ENCODE peak calls at places on chromosomes 6 and 20, in ten cellular contexts. S is H1, F is PC-3, V is fibroblast of lung, O is SK-N-SH, M is IMR-90, X is K562, E is GM23338, Y is OCI-LY7, B is hepatocyte. H is an unnamed sample. For H4K20me1, the result is how much of the 10 kb centered on the place peaks cover.

GRCh38 chr6:2872417-2873358 is 30.4 kb downstream of the SERPINB9 start:
- DNase-seq in S (no peak), F (no peak), V (no peak), O (no peak), M (no peak), X (no peak), E (no peak), Y (no peak), B (no peak), H (no peak)

GRCh38 chr6:12436683-12437082 is 146.5 kb downstream of the EDN1 start:
- DNase-seq in S (no peak), F (no peak), V (no peak), O (no peak), M (no peak), X (no peak), E (no peak), Y (no peak), B (peak), H (no peak)

GRCh38 chr6:105757512-105758200 is 328.5 kb upstream of the PRDM1 start:
- DNase-seq in S (no peak), F (peak), V (no peak), O (no peak), M (no peak), X (no peak), E (no peak), Y (peak), B (no peak), H (no peak)

GRCh38 chr6:108841377-108841855 is 6.8 kb upstream of the ARMC2 start:
- DNase-seq in S (no peak), F (no peak), V (no peak), O (no peak), M (no peak), X (no peak), E (no peak), Y (no peak), B (no peak), H (no peak)

GRCh38 chr6:112232845-112233256 is 21.5 kb downstream of the LAMA4 start:
- DNase-seq in S (no peak), F (no peak), V (peak), O (peak), M (peak), X (no peak), E (no peak), Y (no peak), B (peak), H (no peak)

GRCh38 chr20:29878777-29879442 is 1378.6 kb upstream of the DEFB115 start:
- DNase-seq in S (no peak), F (no peak), V (no peak), O (peak), M (no peak), X (no peak), E (no peak), Y (no peak), B (no peak), H (no peak)

GRCh38 chr6:152117156-152118129 is 310.0 kb downstream of the ESR1 start:
- DNase-seq in S (no peak), F (no peak), V (no peak), O (no peak), M (no peak), X (no peak), E (no peak), Y (no peak), B (no peak), H (no peak)

GRCh38 chr6:127518212-127518709 is 874 bp downstream of the MTCL3 start:
- DNase-seq in S (no peak), F (no peak), V (no peak), O (peak), M (no peak), X (no peak), E (peak), Y (no peak), B (no peak), H (no peak)

GRCh38 chr6:152897807-152898399 is 84.9 kb downstream of the FBXO5 start:
- DNase-seq in S (peak), F (peak), V (peak), O (peak), M (peak), X (peak), E (peak), Y (peak), B (peak), H (peak)

GRCh38 chr6:53246924-53247323 is 98.3 kb upstream of the GCM1 start:
- DNase-seq in S (no peak), F (no peak), V (no peak), O (no peak), M (no peak), X (no peak), E (no peak), Y (peak), B (no peak), H (no peak)

GRCh38 chr6:90028080-90028778 is 134.0 kb downstream of the GJA10 start:
- DNase-seq in S (no peak), F (no peak), V (no peak), O (peak), M (no peak), X (no peak), E (no peak), Y (no peak), B (no peak), H (no peak)

GRCh38 chr20:20820104-20820503 is 107.7 kb upstream of the RALGAPA2 start:
- DNase-seq in S (no peak), F (peak), V (no peak), O (peak), M (no peak), X (peak), E (peak), Y (no peak), B (no peak), H (peak)

GRCh38 chr6:1087112-1087843 is 224.6 kb upstream of the FOXQ1 start:
- DNase-seq in S (no peak), F (no peak), V (no peak), O (no peak), M (no peak), X (no peak), E (no peak), Y (no peak), B (no peak), H (no peak)

DNA sequence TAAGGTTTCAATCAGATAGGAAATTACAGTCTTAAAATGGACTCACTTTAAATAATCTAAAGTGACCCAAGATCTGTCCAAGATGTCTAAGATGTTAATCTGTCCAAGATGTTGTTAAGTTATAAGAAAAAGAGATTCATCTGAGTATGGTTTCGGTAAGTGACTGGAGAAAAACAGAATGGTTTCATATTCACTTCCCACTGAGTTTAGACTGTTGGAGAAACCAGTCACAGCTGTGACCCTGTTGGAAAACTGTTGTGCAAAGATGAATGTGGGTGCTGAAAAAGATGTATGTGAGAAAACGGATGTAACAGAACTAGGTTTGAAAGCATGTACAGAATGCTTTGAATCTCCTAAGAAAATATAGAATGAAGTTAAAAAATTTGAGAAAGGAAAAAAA is 325.9 kb downstream of the COL12A1 start:
- DNase-seq in S (no peak), F (no peak), V (peak), O (no peak), M (peak), X (no peak), E (no peak), Y (no peak), B (no peak), H (no peak)
- H3K27ac ChIP-seq in S (no peak), F (no peak), V (no peak), O (no peak), M (no peak), X (no peak), E (no peak), Y (no peak), B (no peak), H (no peak)

GRCh38 chr6:87214831-87215230 is 59.5 kb downstream of the ZNF292 start:
- DNase-seq in S (no peak), F (no peak), V (no peak), O (no peak), M (no peak), X (no peak), E (no peak), Y (no peak), B (no peak), H (no peak)
- H4K20me1 ChIP-seq in S (under half), F (under half), V (under half), O (under half), M (under half), X (under half), E (under half), Y (under half), B (half or more), H (under half)

GRCh38 chr6:101706576-101706975 is 313.1 kb downstream of the GRIK2 start:
- DNase-seq in S (no peak), F (no peak), V (no peak), O (no peak), M (no peak), X (no peak), E (no peak), Y (no peak), B (no peak), H (no peak)

GRCh38 chr6:101705866-101706265 is 312.4 kb downstream of the GRIK2 start:
- DNase-seq in S (no peak), F (no peak), V (no peak), O (no peak), M (peak), X (no peak), E (no peak), Y (no peak), B (no peak), H (no peak)

GRCh38 chr6:101703311-101703710 is 309.8 kb downstream of the GRIK2 start:
- DNase-seq in S (no peak), F (no peak), V (no peak), O (no peak), M (no peak), X (no peak), E (no peak), Y (no peak), B (no peak), H (no peak)

GRCh38 chr6:101700655-101701054 is 307.1 kb downstream of the GRIK2 start:
- DNase-seq in S (no peak), F (no peak), V (no peak), O (no peak), M (no peak), X (no peak), E (peak), Y (no peak), B (no peak), H (no peak)
- H3K27ac ChIP-seq in S (no peak), F (no peak), V (no peak), O (no peak), M (no peak), X (no peak), E (no peak), Y (no peak), B (no peak), H (no peak)

GRCh38 chr20:6028795-6029194 is 25.1 kb downstream of the LRRN4 start:
- DNase-seq in S (no peak), F (no peak), V (no peak), O (no peak), M (no peak), X (no peak), E (no peak), Y (no peak), B (no peak), H (no peak)

GRCh38 chr20:6030453-6031080 is 23.3 kb downstream of the LRRN4 start:
- DNase-seq in S (no peak), F (no peak), V (no peak), O (no peak), M (no peak), X (no peak), E (no peak), Y (no peak), B (no peak), H (no peak)

GRCh38 chr20:6029538-6029937 is 24.3 kb downstream of the LRRN4 start:
- DNase-seq in S (no peak), F (peak), V (peak), O (no peak), M (no peak), X (no peak), E (no peak), Y (no peak), B (no peak), H (no peak)

DNA sequence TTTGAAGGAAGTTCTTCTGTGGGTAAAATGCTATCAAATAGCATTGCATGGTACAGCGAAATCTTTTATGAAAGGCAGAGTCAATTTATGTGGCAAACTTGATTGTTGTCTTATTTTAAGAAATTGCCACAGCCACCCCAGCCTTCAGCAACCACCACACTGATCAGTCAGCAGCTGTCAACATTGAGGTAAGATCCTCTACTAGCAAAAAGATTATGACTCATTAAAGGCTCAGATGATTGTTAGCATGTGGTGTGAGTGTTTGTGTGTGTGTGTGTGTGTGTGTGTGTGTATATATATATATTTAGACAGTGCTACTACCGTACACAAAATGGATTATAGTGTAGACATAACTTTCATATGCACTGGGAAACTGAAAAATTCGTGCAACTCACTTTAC is 27.8 kb downstream of the LRRN4 start:
- DNase-seq in S (no peak), F (peak), V (peak), O (no peak), M (peak), X (no peak), E (no peak), Y (no peak), B (no peak), H (no peak)
- H4K20me1 ChIP-seq in S (under half), F (under half), V (under half), O (under half), M (under half), X (under half), E (under half), Y (under half), B (under half), H (under half)

DNA sequence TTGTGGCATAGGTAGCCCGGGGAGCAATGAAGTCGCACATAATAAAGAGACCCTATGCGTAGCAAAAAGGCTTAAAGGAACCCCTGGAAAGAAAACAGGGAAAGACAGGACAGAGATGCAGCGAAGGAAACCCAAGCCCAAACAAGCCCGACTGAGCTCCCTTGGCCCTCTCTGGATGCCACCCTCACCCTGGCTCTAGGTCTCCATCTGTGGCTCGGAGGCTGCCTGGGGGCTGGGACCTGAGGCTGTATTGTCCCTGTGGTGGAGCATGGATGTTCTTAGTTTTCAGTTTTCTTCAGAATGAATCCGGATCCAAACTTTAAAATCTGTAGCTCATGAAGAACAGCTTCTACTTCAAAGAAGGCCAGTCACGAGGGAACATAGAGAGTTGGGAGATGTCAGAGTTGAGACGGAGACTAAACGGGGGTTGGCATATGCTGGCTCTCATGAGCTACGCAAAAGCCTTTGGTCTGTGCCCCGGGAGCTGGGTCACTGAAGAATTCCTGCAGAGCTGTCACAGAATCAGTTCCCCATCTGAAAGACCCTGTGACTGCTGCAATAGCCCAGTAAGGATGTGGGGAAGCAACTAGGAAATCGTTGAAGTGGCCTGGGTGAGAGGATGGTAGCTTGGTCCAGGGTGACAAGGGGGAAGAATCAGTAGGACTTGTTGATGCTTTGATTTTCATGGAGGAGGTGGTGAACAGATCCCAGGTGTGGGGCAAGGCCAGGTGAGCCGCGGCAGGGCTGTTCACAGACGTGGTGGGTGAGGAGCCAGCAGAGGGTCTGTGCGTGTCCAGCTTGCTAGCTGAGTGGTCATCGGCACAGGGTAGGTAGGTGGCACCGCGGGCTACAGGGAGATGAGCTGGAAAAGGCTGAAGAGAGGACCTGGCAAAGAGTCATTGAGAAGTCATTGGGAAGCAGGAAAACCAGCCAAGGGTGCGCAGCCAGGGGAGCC is 35.2 kb downstream of the SYNDIG1 start:
- DNase-seq in S (no peak), F (no peak), V (no peak), O (no peak), M (no peak), X (no peak), E (no peak), Y (no peak), B (no peak), H (no peak)
- H3K27ac ChIP-seq in S (no peak), F (no peak), V (no peak), O (no peak), M (no peak), X (no peak), E (no peak), Y (no peak), B (peak), H (no peak)

GRCh38 chr20:62924567-62925419 is 1.5 kb downstream of the DIDO1 start:
- DNase-seq in S (no peak), F (peak), V (peak), O (peak), M (peak), X (no peak), E (no peak), Y (no peak), B (peak), H (peak)
- H4K20me1 ChIP-seq in S (under half), F (half or more), V (under half), O (half or more), M (half or more), X (half or more), E (under half), Y (under half), B (half or more), H (under half)

GRCh38 chr20:23112595-23112994 is 26.5 kb upstream of the CD93 start:
- DNase-seq in S (no peak), F (no peak), V (no peak), O (no peak), M (no peak), X (no peak), E (no peak), Y (no peak), B (no peak), H (no peak)

GRCh38 chr20:23115823-23116222 is 29.7 kb upstream of the CD93 start:
- DNase-seq in S (no peak), F (no peak), V (peak), O (no peak), M (no peak), X (no peak), E (no peak), Y (no peak), B (no peak), H (no peak)

GRCh38 chr20:23116301-23117089 is 30.4 kb upstream of the CD93 start:
- DNase-seq in S (no peak), F (peak), V (peak), O (no peak), M (peak), X (no peak), E (no peak), Y (no peak), B (peak), H (no peak)

GRCh38 chr20:23114018-23114417 is 27.9 kb upstream of the CD93 start:
- DNase-seq in S (no peak), F (no peak), V (no peak), O (no peak), M (no peak), X (no peak), E (no peak), Y (no peak), B (no peak), H (no peak)

GRCh38 chr20:23114448-23114847 is 28.3 kb upstream of the CD93 start:
- DNase-seq in S (no peak), F (no peak), V (no peak), O (no peak), M (no peak), X (no peak), E (no peak), Y (no peak), B (no peak), H (no peak)
- H3K27ac ChIP-seq in S (no peak), F (no peak), V (no peak), O (no peak), M (no peak), X (peak), E (no peak), Y (no peak), B (no peak), H (no peak)

GRCh38 chr6:43778131-43778857 is 8.3 kb downstream of the VEGFA start:
- DNase-seq in S (no peak), F (no peak), V (no peak), O (no peak), M (no peak), X (no peak), E (no peak), Y (no peak), B (no peak), H (no peak)
- H4K20me1 ChIP-seq in S (under half), F (half or more), V (under half), O (half or more), M (half or more), X (half or more), E (under half), Y (under half), B (half or more), H (under half)

GRCh38 chr20:38094968-38095689 is 61.6 kb downstream of the RPRD1B start:
- DNase-seq in S (no peak), F (no peak), V (no peak), O (no peak), M (no peak), X (no peak), E (no peak), Y (no peak), B (no peak), H (no peak)
- H3K27ac ChIP-seq in S (no peak), F (peak), V (peak), O (peak), M (peak), X (peak), E (no peak), Y (peak), B (peak), H (no peak)

H was measured in Karpas-422.